ENCODE peak calls at places on chromosomes 5 and 9, in seven cellular contexts. One of them, this sample, is unnamed.

GRCh38 chr9:123453904-123454321 is 97.9 kb downstream of the CRB2 start:
- DNase-seq in neural progenitor cell: no peak
- DNase-seq in GM23248: no peak
- DNase-seq in hepatocyte: no peak
- DNase-seq in OCI-LY7: no peak
- DNase-seq in MM.1S: no peak
- DNase-seq in HCT116: no peak
- DNase-seq in this sample: no peak

GRCh38 chr5:83401122-83401620 is 70.4 kb upstream of the VCAN start:
- DNase-seq in neural progenitor cell: no peak
- DNase-seq in GM23248: peak
- DNase-seq in hepatocyte: no peak
- DNase-seq in OCI-LY7: no peak
- DNase-seq in MM.1S: no peak
- DNase-seq in HCT116: no peak
- DNase-seq in this sample: peak

GRCh38 chr5:76337949-76338589 is 65.0 kb upstream of the IQGAP2 start:
- DNase-seq in neural progenitor cell: peak
- DNase-seq in GM23248: peak
- DNase-seq in hepatocyte: peak
- DNase-seq in OCI-LY7: peak
- DNase-seq in MM.1S: peak
- DNase-seq in HCT116: peak
- DNase-seq in this sample: peak

GRCh38 chr5:35031276-35031675 is 16.5 kb downstream of the AGXT2 start:
- DNase-seq in neural progenitor cell: no peak
- DNase-seq in GM23248: peak
- DNase-seq in hepatocyte: no peak
- DNase-seq in OCI-LY7: no peak
- DNase-seq in MM.1S: no peak
- DNase-seq in HCT116: no peak
- DNase-seq in this sample: peak

GRCh38 chr9:86202338-86202882 is 57.0 kb downstream of the C9orf153 start:
- DNase-seq in neural progenitor cell: peak
- DNase-seq in GM23248: peak
- DNase-seq in hepatocyte: peak
- DNase-seq in OCI-LY7: peak
- DNase-seq in MM.1S: peak
- DNase-seq in HCT116: peak
- DNase-seq in this sample: peak

GRCh38 chr5:75756991-75757390 is 39.8 kb upstream of the POC5 start:
- DNase-seq in neural progenitor cell: no peak
- DNase-seq in GM23248: peak
- DNase-seq in hepatocyte: no peak
- DNase-seq in OCI-LY7: no peak
- DNase-seq in MM.1S: no peak
- DNase-seq in HCT116: no peak
- DNase-seq in this sample: no peak

GRCh38 chr5:34930870-34931269 is 1.5 kb downstream of the DNAJC21 start:
- DNase-seq in neural progenitor cell: no peak
- DNase-seq in GM23248: no peak
- DNase-seq in hepatocyte: no peak
- DNase-seq in OCI-LY7: no peak
- DNase-seq in MM.1S: no peak
- DNase-seq in HCT116: no peak
- DNase-seq in this sample: no peak

GRCh38 chr5:35129921-35130485 is 82.3 kb upstream of the AGXT2 start:
- DNase-seq in neural progenitor cell: no peak
- DNase-seq in GM23248: peak
- DNase-seq in hepatocyte: peak
- DNase-seq in OCI-LY7: no peak
- DNase-seq in MM.1S: no peak
- DNase-seq in HCT116: no peak
- DNase-seq in this sample: no peak

GRCh38 chr5:180563994-180564393 is 27.3 kb downstream of the SCGB3A1 start:
- DNase-seq in neural progenitor cell: no peak
- DNase-seq in GM23248: no peak
- DNase-seq in hepatocyte: no peak
- DNase-seq in OCI-LY7: no peak
- DNase-seq in MM.1S: no peak
- DNase-seq in HCT116: no peak
- DNase-seq in this sample: no peak

GRCh38 chr9:136858452-136858843 is 6.3 kb downstream of the MAMDC4 start:
- DNase-seq in neural progenitor cell: no peak
- DNase-seq in GM23248: no peak
- DNase-seq in hepatocyte: no peak
- DNase-seq in OCI-LY7: no peak
- DNase-seq in MM.1S: no peak
- DNase-seq in HCT116: no peak
- DNase-seq in this sample: no peak

GRCh38 chr9:95084254-95084934 is 233.1 kb downstream of the FANCC start:
- DNase-seq in neural progenitor cell: no peak
- DNase-seq in GM23248: no peak
- DNase-seq in hepatocyte: no peak
- DNase-seq in OCI-LY7: no peak
- DNase-seq in MM.1S: no peak
- DNase-seq in HCT116: no peak
- DNase-seq in this sample: no peak

GRCh38 chr9:93644397-93645088 is 68.2 kb downstream of the PHF2 start:
- DNase-seq in neural progenitor cell: no peak
- DNase-seq in GM23248: no peak
- DNase-seq in hepatocyte: no peak
- DNase-seq in OCI-LY7: no peak
- DNase-seq in MM.1S: no peak
- DNase-seq in HCT116: no peak
- DNase-seq in this sample: no peak

GRCh38 chr9:135978650-135979461 is 17.7 kb upstream of the UBAC1 start:
- DNase-seq in neural progenitor cell: no peak
- DNase-seq in GM23248: no peak
- DNase-seq in hepatocyte: no peak
- DNase-seq in OCI-LY7: no peak
- DNase-seq in MM.1S: no peak
- DNase-seq in HCT116: no peak
- DNase-seq in this sample: no peak

GRCh38 chr9:84953797-84954695 is 284.5 kb downstream of the NTRK2 start:
- DNase-seq in neural progenitor cell: peak
- DNase-seq in GM23248: peak
- DNase-seq in hepatocyte: peak
- DNase-seq in OCI-LY7: peak
- DNase-seq in MM.1S: peak
- DNase-seq in HCT116: peak
- DNase-seq in this sample: peak

GRCh38 chr9:78430387-78430786 is 133.5 kb downstream of the PSAT1 start:
- DNase-seq in neural progenitor cell: no peak
- DNase-seq in GM23248: no peak
- DNase-seq in hepatocyte: no peak
- DNase-seq in OCI-LY7: no peak
- DNase-seq in MM.1S: no peak
- DNase-seq in HCT116: no peak
- DNase-seq in this sample: no peak

GRCh38 chr9:113484258-113484730 is 20.8 kb downstream of the RGS3 start:
- DNase-seq in neural progenitor cell: no peak
- DNase-seq in GM23248: no peak
- DNase-seq in hepatocyte: no peak
- DNase-seq in OCI-LY7: no peak
- DNase-seq in MM.1S: no peak
- DNase-seq in HCT116: no peak
- DNase-seq in this sample: no peak

GRCh38 chr5:73853091-73853490 is 227.1 kb downstream of the ARHGEF28 start:
- DNase-seq in neural progenitor cell: no peak
- DNase-seq in GM23248: peak
- DNase-seq in hepatocyte: no peak
- DNase-seq in OCI-LY7: no peak
- DNase-seq in MM.1S: peak
- DNase-seq in HCT116: no peak
- DNase-seq in this sample: no peak

GRCh38 chr9:109971226-109971625 is 191.2 kb downstream of the PALM2AKAP2 start:
- DNase-seq in neural progenitor cell: peak
- DNase-seq in GM23248: no peak
- DNase-seq in hepatocyte: no peak
- DNase-seq in OCI-LY7: no peak
- DNase-seq in MM.1S: no peak
- DNase-seq in HCT116: no peak
- DNase-seq in this sample: no peak

GRCh38 chr9:5113994-5114748 is 71.3 kb downstream of the INSL6 start:
- DNase-seq in neural progenitor cell: no peak
- DNase-seq in GM23248: no peak
- DNase-seq in hepatocyte: no peak
- DNase-seq in OCI-LY7: no peak
- DNase-seq in MM.1S: no peak
- DNase-seq in HCT116: no peak
- DNase-seq in this sample: no peak

GRCh38 chr9:20315672-20316071 is 306.6 kb downstream of the MLLT3 start:
- DNase-seq in neural progenitor cell: no peak
- DNase-seq in GM23248: peak
- DNase-seq in hepatocyte: peak
- DNase-seq in OCI-LY7: no peak
- DNase-seq in MM.1S: no peak
- DNase-seq in HCT116: no peak
- DNase-seq in this sample: no peak

GRCh38 chr5:169910393-169910792 is 69.9 kb downstream of the INSYN2B start:
- DNase-seq in neural progenitor cell: no peak
- DNase-seq in GM23248: no peak
- DNase-seq in hepatocyte: no peak
- DNase-seq in OCI-LY7: no peak
- DNase-seq in MM.1S: no peak
- DNase-seq in HCT116: no peak
- DNase-seq in this sample: no peak
- H3K27ac ChIP-seq in neural progenitor cell: no peak
- H3K27ac ChIP-seq in GM23248: no peak
- H3K27ac ChIP-seq in hepatocyte: no peak
- H3K27ac ChIP-seq in OCI-LY7: no peak
- H3K27ac ChIP-seq in MM.1S: no peak
- H3K27ac ChIP-seq in HCT116: no peak
- H3K27ac ChIP-seq in this sample: no peak

GRCh38 chr5:112689510-112689909 is 48.2 kb upstream of the APC start:
- DNase-seq in neural progenitor cell: no peak
- DNase-seq in GM23248: peak
- DNase-seq in hepatocyte: no peak
- DNase-seq in OCI-LY7: no peak
- DNase-seq in MM.1S: no peak
- DNase-seq in HCT116: no peak
- DNase-seq in this sample: no peak
- H2AFZ ChIP-seq in neural progenitor cell: no peak
- H2AFZ ChIP-seq in GM23248: no peak
- H2AFZ ChIP-seq in hepatocyte: no peak
- H2AFZ ChIP-seq in OCI-LY7: no peak
- H2AFZ ChIP-seq in MM.1S: no peak
- H2AFZ ChIP-seq in HCT116: no peak
- H2AFZ ChIP-seq in this sample: no peak

GRCh38 chr9:71761938-71762353 is 6.4 kb downstream of the CEMIP2 start:
- DNase-seq in neural progenitor cell: no peak
- DNase-seq in GM23248: no peak
- DNase-seq in hepatocyte: peak
- DNase-seq in OCI-LY7: no peak
- DNase-seq in MM.1S: no peak
- DNase-seq in HCT116: no peak
- DNase-seq in this sample: no peak

GRCh38 chr9:71758277-71758676 is 10.0 kb downstream of the CEMIP2 start:
- DNase-seq in neural progenitor cell: no peak
- DNase-seq in GM23248: no peak
- DNase-seq in hepatocyte: no peak
- DNase-seq in OCI-LY7: no peak
- DNase-seq in MM.1S: no peak
- DNase-seq in HCT116: no peak
- DNase-seq in this sample: peak

GRCh38 chr9:71762900-71763653 is 5.2 kb downstream of the CEMIP2 start:
- DNase-seq in neural progenitor cell: no peak
- DNase-seq in GM23248: peak
- DNase-seq in hepatocyte: no peak
- DNase-seq in OCI-LY7: no peak
- DNase-seq in MM.1S: no peak
- DNase-seq in HCT116: no peak
- DNase-seq in this sample: no peak

GRCh38 chr9:71758785-71759184 is 9.5 kb downstream of the CEMIP2 start:
- DNase-seq in neural progenitor cell: no peak
- DNase-seq in GM23248: no peak
- DNase-seq in hepatocyte: peak
- DNase-seq in OCI-LY7: no peak
- DNase-seq in MM.1S: no peak
- DNase-seq in HCT116: peak
- DNase-seq in this sample: no peak

DNA sequence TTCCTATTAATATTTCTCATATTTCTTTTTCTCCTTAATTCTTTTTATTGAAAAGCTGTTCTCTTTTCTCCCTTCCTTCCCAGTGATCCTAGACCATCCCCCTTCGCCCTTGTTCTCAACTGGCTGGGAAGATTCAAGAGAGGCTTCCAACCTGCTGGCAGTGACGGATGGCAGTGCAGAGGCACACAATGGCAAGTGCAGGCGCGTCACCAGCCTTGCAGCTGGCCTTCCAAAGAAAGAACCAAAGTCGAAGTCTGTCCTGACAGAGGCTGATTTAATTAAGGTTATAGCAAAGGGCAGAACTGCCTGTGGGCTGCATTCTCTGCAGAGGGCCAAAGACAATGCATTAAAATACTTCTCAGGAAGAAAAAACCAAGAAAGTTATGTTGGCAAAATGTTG is 7.4 kb downstream of the CEMIP2 start:
- DNase-seq in neural progenitor cell: peak
- DNase-seq in GM23248: no peak
- DNase-seq in hepatocyte: no peak
- DNase-seq in OCI-LY7: no peak
- DNase-seq in MM.1S: no peak
- DNase-seq in HCT116: no peak
- DNase-seq in this sample: peak
- TF ChIP-seq EZH2phosphoT487 in neural progenitor cell: no peak
- TF ChIP-seq EZH2phosphoT487 in GM23248: no peak
- TF ChIP-seq EZH2phosphoT487 in hepatocyte: no peak
- TF ChIP-seq EZH2phosphoT487 in OCI-LY7: no peak
- TF ChIP-seq EZH2phosphoT487 in MM.1S: no peak
- TF ChIP-seq EZH2phosphoT487 in HCT116: no peak
- TF ChIP-seq EZH2phosphoT487 in this sample: no peak

DNA sequence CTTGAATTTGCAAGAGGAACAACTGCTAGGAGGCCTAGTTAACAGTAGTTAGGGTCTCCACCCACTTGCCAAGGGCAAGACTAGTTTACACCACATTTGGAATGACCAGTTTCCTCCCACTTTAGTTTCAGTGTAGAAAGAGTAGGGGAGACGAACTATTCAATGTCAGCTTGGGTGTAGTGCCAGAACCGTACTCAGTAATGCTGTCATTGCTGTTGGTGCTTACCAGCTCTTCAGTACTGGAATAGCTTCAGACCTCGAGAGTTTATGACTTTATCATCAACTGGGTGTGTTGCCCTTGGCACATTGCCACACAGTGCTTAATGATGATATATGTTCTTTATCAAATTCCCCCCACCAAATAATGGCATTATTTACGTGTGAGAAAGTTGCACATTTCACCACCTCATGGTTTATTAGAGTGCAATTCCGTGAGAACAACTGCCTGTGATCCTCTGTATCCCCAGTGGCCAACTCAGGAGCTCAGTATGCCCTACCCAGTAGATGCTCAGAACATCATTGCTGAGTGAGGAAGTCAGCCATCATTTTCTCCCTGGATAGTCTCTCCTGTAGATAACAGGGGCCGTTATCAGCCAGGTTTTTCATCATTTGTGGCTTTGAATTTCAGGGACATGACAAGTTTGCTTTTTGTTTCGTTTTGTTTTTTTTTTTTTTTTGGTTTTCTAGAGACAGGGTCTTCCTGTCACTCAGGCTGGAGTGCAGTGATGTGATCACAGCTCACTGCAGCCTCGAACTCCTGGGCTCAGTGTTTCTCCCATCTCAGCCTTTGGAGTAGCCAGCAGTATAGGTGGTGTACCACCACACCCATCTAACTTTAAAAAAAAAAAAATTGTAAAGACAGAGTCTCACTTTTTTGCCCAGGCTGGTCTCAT is 67.3 kb downstream of the DOCK8 start:
- DNase-seq in neural progenitor cell: no peak
- DNase-seq in GM23248: no peak
- DNase-seq in hepatocyte: no peak
- DNase-seq in OCI-LY7: no peak
- DNase-seq in MM.1S: no peak
- DNase-seq in HCT116: no peak
- DNase-seq in this sample: no peak
- H3K27ac ChIP-seq in neural progenitor cell: no peak
- H3K27ac ChIP-seq in GM23248: no peak
- H3K27ac ChIP-seq in hepatocyte: no peak
- H3K27ac ChIP-seq in OCI-LY7: no peak
- H3K27ac ChIP-seq in MM.1S: no peak
- H3K27ac ChIP-seq in HCT116: no peak
- H3K27ac ChIP-seq in this sample: no peak

This sample was measured in GM23338.